ENCODE peak calls at places on chromosomes 2 and 18, in five cellular contexts. F, O, W, H and E are unnamed samples.

GRCh38 chr2:206642075-206643025 is at the start of gene FAM237A:
- DNase-seq in F (peak), W (no peak), O (no peak), H (peak), E (no peak)

GRCh38 chr18:65735166-65735565 is 15.6 kb upstream of the CDH7 start:
- DNase-seq in H (no peak), W (no peak), F (no peak), O (no peak), E (no peak)

GRCh38 chr2:216195565-216195978 is 86.4 kb downstream of the XRCC5 start:
- DNase-seq in F (peak), H (peak), O (no peak), W (no peak), E (peak)

GRCh38 chr2:62152000-62152399 is 43.9 kb upstream of the B3GNT2 start:
- DNase-seq in O (no peak), W (no peak), F (no peak), H (peak), E (no peak)

GRCh38 chr2:55954306-55955035 is 30.9 kb upstream of the EFEMP1 start:
- DNase-seq in O (no peak), W (no peak), F (peak), H (no peak), E (no peak)

GRCh38 chr2:173740639-173741038 is 224.5 kb downstream of the SP3 start:
- DNase-seq in O (no peak), H (no peak), W (no peak), F (no peak), E (no peak)

GRCh38 chr18:26536032-26536431 is 12.3 kb downstream of the KCTD1 start:
- DNase-seq in H (no peak), W (no peak), F (no peak), O (no peak), E (no peak)

GRCh38 chr2:217517402-217517801 is 485.4 kb downstream of the TNS1 start:
- DNase-seq in W (no peak), H (no peak), O (no peak), F (no peak), E (no peak)

GRCh38 chr2:62194558-62195420 is 1.1 kb upstream of the B3GNT2 start:
- DNase-seq in O (no peak), H (no peak), W (no peak), F (no peak), E (no peak)

GRCh38 chr18:13300029-13300428 is 81.5 kb downstream of the LDLRAD4 start:
- DNase-seq in W (no peak), F (no peak), H (no peak), O (no peak), E (no peak)

GRCh38 chr2:183606718-183607085 is 482.5 kb downstream of the NUP35 start:
- DNase-seq in H (no peak), W (no peak), O (no peak), F (no peak), E (no peak)

GRCh38 chr2:128593518-128594272 is 275.0 kb upstream of the HS6ST1 start:
- DNase-seq in H (no peak), O (no peak), W (no peak), F (no peak), E (no peak)

GRCh38 chr2:121839584-121839983 is 84.1 kb downstream of the TSN start:
- DNase-seq in O (no peak), H (no peak), F (no peak), W (no peak), E (no peak)